ENCODE peak calls at places on chromosomes 5 and 9, in five cellular contexts. One of them, this sample, is unnamed. For H3K4me1, the result is how much of the 10 kb centered on the place peaks cover.

GRCh38 chr5:169512385-169512784 is 71.2 kb upstream of the SPDL1 start:
- DNase-seq in ovary: no peak
- DNase-seq in gastrocnemius medialis: no peak
- DNase-seq in transverse colon: no peak
- DNase-seq in GM12878: no peak
- DNase-seq in this sample: no peak

GRCh38 chr5:54295658-54296276 is 14.6 kb downstream of the ARL15 start:
- DNase-seq in ovary: no peak
- DNase-seq in gastrocnemius medialis: no peak
- DNase-seq in transverse colon: no peak
- DNase-seq in GM12878: no peak
- DNase-seq in this sample: no peak

GRCh38 chr9:83199240-83199639 is 136.3 kb upstream of the RASEF start:
- DNase-seq in ovary: peak
- DNase-seq in gastrocnemius medialis: peak
- DNase-seq in transverse colon: peak
- DNase-seq in GM12878: no peak
- DNase-seq in this sample: no peak

GRCh38 chr9:5947912-5948311 is 57.2 kb downstream of the MLANA start:
- DNase-seq in ovary: no peak
- DNase-seq in gastrocnemius medialis: peak
- DNase-seq in transverse colon: no peak
- DNase-seq in GM12878: peak
- DNase-seq in this sample: no peak

GRCh38 chr5:81805086-81805485 is 54.2 kb upstream of the SSBP2 start:
- DNase-seq in ovary: no peak
- DNase-seq in gastrocnemius medialis: no peak
- DNase-seq in transverse colon: no peak
- DNase-seq in GM12878: no peak
- DNase-seq in this sample: no peak

GRCh38 chr5:10364186-10364689 is 10.7 kb downstream of the MARCHF6 start:
- DNase-seq in ovary: no peak
- DNase-seq in gastrocnemius medialis: no peak
- DNase-seq in transverse colon: no peak
- DNase-seq in GM12878: no peak
- DNase-seq in this sample: no peak

GRCh38 chr9:90458485-90458884 is 184.1 kb downstream of the DIRAS2 start:
- DNase-seq in ovary: no peak
- DNase-seq in gastrocnemius medialis: no peak
- DNase-seq in transverse colon: peak
- DNase-seq in GM12878: no peak
- DNase-seq in this sample: no peak

GRCh38 chr5:137515238-137515637 is 16.1 kb upstream of the SPOCK1 start:
- DNase-seq in ovary: no peak
- DNase-seq in gastrocnemius medialis: no peak
- DNase-seq in transverse colon: no peak
- DNase-seq in GM12878: no peak
- DNase-seq in this sample: no peak

GRCh38 chr9:73701415-73702057 is 549.9 kb downstream of the ANXA1 start:
- DNase-seq in ovary: no peak
- DNase-seq in gastrocnemius medialis: no peak
- DNase-seq in transverse colon: no peak
- DNase-seq in GM12878: no peak
- DNase-seq in this sample: no peak

DNA sequence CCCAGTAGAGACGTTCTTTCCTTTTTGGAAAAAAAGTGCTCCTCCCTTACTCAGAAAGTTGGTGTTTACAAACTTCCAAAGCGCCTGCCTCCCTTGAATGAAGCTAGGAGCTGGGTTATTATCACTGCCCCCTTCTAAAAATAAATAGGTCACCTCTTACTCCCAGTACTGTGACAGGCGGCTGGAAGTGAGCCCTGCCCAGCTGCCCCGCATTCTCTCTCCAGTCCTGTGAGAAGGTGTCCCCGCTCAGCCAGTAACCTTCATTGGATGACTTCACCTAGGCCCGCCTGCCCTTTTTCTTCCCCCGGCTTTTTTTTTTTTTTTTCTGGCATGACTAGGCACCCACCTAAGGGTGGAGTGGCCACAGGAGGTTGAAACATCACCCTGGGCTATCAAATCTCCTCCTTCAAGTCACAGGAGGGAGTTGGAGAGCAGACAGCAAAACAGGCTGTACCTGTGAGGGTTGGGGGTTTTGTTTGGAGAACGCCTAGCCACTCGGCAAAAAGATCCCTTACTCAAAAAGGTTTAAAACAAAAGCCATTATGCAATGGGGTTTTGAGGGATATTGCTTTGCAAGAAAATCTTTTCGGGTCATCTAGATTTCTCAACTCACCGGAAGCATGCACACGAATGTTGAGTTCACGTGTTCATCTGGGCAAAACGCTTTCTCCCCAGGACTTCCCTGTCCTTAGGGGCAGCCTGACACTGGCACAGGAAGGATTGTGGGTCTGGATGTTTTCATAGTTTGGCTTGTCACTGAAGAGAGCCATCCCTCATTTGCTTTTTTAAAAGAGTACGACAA is 43.3 kb upstream of the ZNF622 start:
- DNase-seq in ovary: no peak
- DNase-seq in gastrocnemius medialis: peak
- DNase-seq in transverse colon: peak
- DNase-seq in GM12878: no peak
- DNase-seq in this sample: peak
- TF ChIP-seq POLR2A in ovary: no peak
- TF ChIP-seq POLR2A in gastrocnemius medialis: peak
- TF ChIP-seq POLR2A in transverse colon: peak
- TF ChIP-seq POLR2A in GM12878: no peak
- TF ChIP-seq POLR2A in this sample: no peak

GRCh38 chr5:174585472-174585871 is 138.9 kb upstream of the MSX2 start:
- DNase-seq in ovary: no peak
- DNase-seq in gastrocnemius medialis: no peak
- DNase-seq in transverse colon: no peak
- DNase-seq in GM12878: no peak
- DNase-seq in this sample: no peak

GRCh38 chr5:174576042-174576441 is 148.3 kb upstream of the MSX2 start:
- DNase-seq in ovary: no peak
- DNase-seq in gastrocnemius medialis: no peak
- DNase-seq in transverse colon: no peak
- DNase-seq in GM12878: no peak
- DNase-seq in this sample: no peak

GRCh38 chr5:174583071-174583470 is 141.3 kb upstream of the MSX2 start:
- DNase-seq in ovary: no peak
- DNase-seq in gastrocnemius medialis: no peak
- DNase-seq in transverse colon: no peak
- DNase-seq in GM12878: no peak
- DNase-seq in this sample: no peak

DNA sequence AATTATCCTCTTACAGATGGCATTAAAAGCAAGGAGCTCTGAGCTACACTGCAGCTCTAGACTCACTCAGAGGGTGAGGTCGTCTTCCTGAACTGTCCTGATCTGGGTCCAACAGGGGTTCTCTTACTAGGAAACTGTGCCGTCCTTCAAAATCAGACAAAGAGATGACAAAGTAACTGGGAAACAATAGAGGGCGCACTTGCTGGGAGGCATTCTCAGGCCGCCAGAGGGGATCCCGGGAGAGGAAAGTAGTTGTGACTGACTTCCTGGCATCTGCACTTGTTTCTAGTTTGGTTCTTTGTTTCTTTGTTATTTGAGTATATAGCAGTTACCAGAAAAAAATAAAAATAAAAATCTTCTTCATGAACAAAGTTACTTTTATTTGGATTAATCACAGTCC is 142.9 kb upstream of the MSX2 start:
- DNase-seq in ovary: no peak
- DNase-seq in gastrocnemius medialis: no peak
- DNase-seq in transverse colon: no peak
- DNase-seq in GM12878: no peak
- DNase-seq in this sample: no peak
- TF ChIP-seq CTCF in ovary: no peak
- TF ChIP-seq CTCF in gastrocnemius medialis: no peak
- TF ChIP-seq CTCF in transverse colon: no peak
- TF ChIP-seq CTCF in GM12878: peak
- TF ChIP-seq CTCF in this sample: no peak

GRCh38 chr9:114395768-114396167 is 8.0 kb upstream of the AKNA start:
- DNase-seq in ovary: no peak
- DNase-seq in gastrocnemius medialis: no peak
- DNase-seq in transverse colon: no peak
- DNase-seq in GM12878: no peak
- DNase-seq in this sample: no peak
- H3K4me1 ChIP-seq in ovary: under half
- H3K4me1 ChIP-seq in gastrocnemius medialis: under half
- H3K4me1 ChIP-seq in transverse colon: half or more
- H3K4me1 ChIP-seq in GM12878: under half
- H3K4me1 ChIP-seq in this sample: under half

DNA sequence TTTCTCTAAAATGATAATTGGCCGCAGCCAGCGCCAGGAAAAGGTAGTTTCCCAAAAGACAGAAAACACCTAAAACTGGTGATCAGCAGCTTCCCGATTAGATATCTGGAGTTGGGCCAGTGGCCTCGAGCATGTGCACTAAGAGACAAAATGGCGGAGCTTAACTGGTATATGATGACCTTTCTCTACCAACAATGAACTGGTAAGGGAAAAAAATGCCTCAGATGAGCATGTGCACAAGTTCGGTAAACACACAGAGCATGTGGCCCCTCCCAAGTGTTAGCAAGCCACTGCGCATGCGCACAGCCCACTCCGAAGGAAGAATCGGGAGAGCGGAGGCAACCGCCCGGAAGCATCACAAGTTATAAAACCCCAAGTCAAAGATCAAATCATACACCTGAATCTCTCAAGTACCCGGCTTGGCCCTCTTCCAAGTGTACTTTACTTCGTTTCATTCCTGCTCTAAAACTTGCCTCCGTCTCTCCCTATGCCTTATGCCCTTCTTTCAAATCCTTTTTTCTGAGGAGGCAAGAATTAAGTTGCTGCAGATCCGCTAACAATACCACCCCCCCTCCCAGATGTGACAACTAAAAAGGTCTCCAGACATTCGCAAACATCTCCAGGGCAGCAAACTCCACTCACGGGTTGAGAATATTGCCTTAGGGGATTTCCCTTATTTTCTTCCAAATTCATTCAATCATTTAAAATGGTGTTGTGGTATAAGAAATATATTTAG is 15.0 kb upstream of the PTBP3 start:
- DNase-seq in ovary: peak
- DNase-seq in gastrocnemius medialis: peak
- DNase-seq in transverse colon: peak
- DNase-seq in GM12878: no peak
- DNase-seq in this sample: peak
- TF ChIP-seq POLR2A in ovary: no peak
- TF ChIP-seq POLR2A in gastrocnemius medialis: no peak
- TF ChIP-seq POLR2A in transverse colon: no peak
- TF ChIP-seq POLR2A in GM12878: no peak
- TF ChIP-seq POLR2A in this sample: no peak

This sample was measured in uterus.